ENCODE peak calls at places on chromosome 4, in six cellular contexts. I is breast epithelium, L is Peyer's patch, M is A549, J is uterus, F is suprapubic skin. Y is an unnamed sample.

GRCh38 chr4:27327421-27328181 is 467.0 kb downstream of the STIM2 start:
- DNase-seq in J (no peak), L (no peak), I (no peak), F (no peak), M (no peak), Y (no peak)

GRCh38 chr4:54400802-54401201 is 171.7 kb downstream of the PDGFRA start:
- DNase-seq in L (no peak), M (no peak), F (no peak), J (no peak), I (no peak), Y (no peak)

GRCh38 chr4:101171747-101172146 is 175.6 kb downstream of the PPP3CA start:
- DNase-seq in L (no peak), I (no peak), F (no peak), J (no peak), M (no peak), Y (no peak)

GRCh38 chr4:112058433-112058832 is 86.8 kb upstream of the FAM241A start:
- DNase-seq in F (no peak), J (no peak), L (no peak), M (no peak), I (no peak), Y (no peak)

GRCh38 chr4:80182237-80182866 is 15.0 kb upstream of the PRDM8 start:
- DNase-seq in I (no peak), L (no peak), M (no peak), F (no peak), J (no peak), Y (no peak)

GRCh38 chr4:37540486-37540885 is 145.7 kb downstream of the RELL1 start:
- DNase-seq in M (no peak), L (no peak), I (no peak), J (no peak), F (no peak), Y (no peak)

GRCh38 chr4:184100297-184100885 is 117.3 kb downstream of the ENPP6 start:
- DNase-seq in L (peak), J (no peak), M (peak), I (no peak), F (no peak), Y (peak)

GRCh38 chr4:174120446-174121142 is 162.9 kb downstream of the FBXO8 start:
- DNase-seq in F (no peak), L (peak), J (peak), M (peak), I (no peak), Y (peak)

GRCh38 chr4:140790765-140791164 is 34.6 kb upstream of the TBC1D9 start:
- DNase-seq in L (peak), F (no peak), J (no peak), M (no peak), I (no peak), Y (peak)

GRCh38 chr4:60500860-60501259 is 699.3 kb upstream of the ADGRL3 start:
- DNase-seq in I (no peak), F (no peak), M (no peak), L (no peak), J (no peak), Y (no peak)

GRCh38 chr4:88216395-88216794 is 58.0 kb upstream of the ABCG2 start:
- DNase-seq in F (no peak), M (no peak), J (no peak), L (no peak), I (no peak), Y (no peak)

GRCh38 chr4:109816894-109817293 is 1.3 kb downstream of the GAR1 start:
- DNase-seq in M (no peak), J (no peak), I (no peak), L (no peak), F (no peak), Y (no peak)

GRCh38 chr4:72505314-72505744 is 63.7 kb downstream of the ADAMTS3 start:
- DNase-seq in L (no peak), M (no peak), I (no peak), J (no peak), F (no peak), Y (peak)

GRCh38 chr4:55407119-55407518 is 11.4 kb downstream of the TMEM165 start:
- DNase-seq in M (no peak), I (no peak), L (no peak), J (no peak), F (no peak), Y (no peak)

GRCh38 chr4:169952236-169953088 is 73.7 kb downstream of the MFAP3L start:
- DNase-seq in I (no peak), F (no peak), L (no peak), J (no peak), M (no peak), Y (no peak)

GRCh38 chr4:22129454-22130075 is 181.0 kb upstream of the KCNIP4 start:
- DNase-seq in J (no peak), I (no peak), F (no peak), M (no peak), L (peak), Y (peak)

GRCh38 chr4:119302073-119302832 is 19.7 kb downstream of the FABP2 start:
- DNase-seq in F (no peak), M (no peak), L (no peak), J (no peak), I (no peak), Y (no peak)

GRCh38 chr4:169582706-169583105 is 29.7 kb downstream of the NEK1 start:
- DNase-seq in L (no peak), M (no peak), J (no peak), F (no peak), I (no peak), Y (no peak)

GRCh38 chr4:154743683-154744340 is at the start of gene LRAT:
- DNase-seq in M (peak), I (peak), L (peak), J (no peak), F (peak), Y (peak)

GRCh38 chr4:41176357-41176756 is 38.0 kb downstream of the APBB2 start:
- DNase-seq in I (no peak), M (no peak), L (no peak), F (no peak), J (no peak), Y (no peak)

GRCh38 chr4:31362756-31363155 is 642.6 kb downstream of the PCDH7 start:
- DNase-seq in J (no peak), I (no peak), F (no peak), L (no peak), M (no peak), Y (no peak)

GRCh38 chr4:153020460-153020859 is 84.3 kb downstream of the FHDC1 start:
- DNase-seq in L (no peak), M (no peak), J (no peak), F (no peak), I (no peak), Y (no peak)

GRCh38 chr4:24807611-24808010 is 12.2 kb downstream of the SOD3 start:
- DNase-seq in M (no peak), I (no peak), L (no peak), F (peak), J (no peak), Y (no peak)

GRCh38 chr4:172808196-172808595 is 360.4 kb upstream of the GALNT7 start:
- DNase-seq in M (no peak), L (no peak), I (no peak), J (no peak), F (no peak), Y (no peak)

GRCh38 chr4:78764498-78764961 is 11.6 kb upstream of the BMP2K start:
- DNase-seq in M (no peak), F (no peak), J (no peak), I (no peak), L (no peak), Y (no peak)

GRCh38 chr4:22744478-22745062 is 51.8 kb downstream of the GBA3 start:
- DNase-seq in F (no peak), L (no peak), J (no peak), M (no peak), I (no peak), Y (no peak)

GRCh38 chr4:112451831-112452230 is 64.1 kb downstream of the NEUROG2 start:
- DNase-seq in M (no peak), L (no peak), I (no peak), J (no peak), F (no peak), Y (no peak)

DNA sequence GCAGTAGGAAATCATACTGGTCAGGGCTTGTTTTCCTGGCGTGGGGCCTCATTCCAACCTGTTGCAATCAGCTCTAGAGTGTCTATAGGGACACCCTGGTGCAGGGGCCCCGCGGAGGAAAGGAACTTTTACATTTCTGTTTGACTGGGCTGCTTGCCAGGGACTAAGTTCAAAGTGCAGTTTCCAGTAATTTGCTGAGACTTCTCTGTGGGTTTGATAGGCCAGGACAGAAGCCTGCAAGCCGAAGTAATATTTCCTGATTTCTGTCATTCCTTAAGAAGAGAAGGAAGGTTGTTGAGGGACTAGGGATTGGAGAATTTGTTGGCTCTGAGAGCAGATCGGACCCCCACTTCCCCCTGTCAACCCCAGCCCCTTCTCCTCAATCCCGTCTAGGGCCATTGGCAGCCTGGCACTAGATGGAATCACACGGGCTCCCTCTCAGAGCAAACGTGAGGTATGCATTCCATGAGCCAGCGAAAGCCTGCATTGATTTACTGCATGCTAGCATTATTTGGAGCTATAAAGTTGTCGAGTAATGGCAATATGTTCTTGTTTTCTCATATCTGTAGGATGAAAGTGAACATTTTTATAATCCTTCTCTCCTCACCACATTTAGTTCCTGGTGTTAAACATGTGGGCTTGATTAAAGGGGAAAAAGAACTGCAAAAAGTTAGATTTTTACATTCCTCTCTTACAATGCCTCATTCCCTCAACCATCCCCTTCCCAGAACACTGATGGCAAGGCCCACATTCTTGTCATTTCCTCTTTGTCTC is 159.1 kb downstream of the SPRY1 start:
- DNase-seq in I (peak), F (peak), L (peak), M (peak), J (peak), Y (peak)
- TF ChIP-seq POLR2A in I (no peak), F (no peak), L (no peak), M (no peak), J (no peak), Y (no peak)

GRCh38 chr4:142211444-142211843 is 575.1 kb downstream of the IL15 start:
- DNase-seq in L (no peak), J (no peak), I (no peak), M (peak), F (no peak), Y (no peak)
- TF ChIP-seq CTCF in L (no peak), J (no peak), I (no peak), M (no peak), F (no peak), Y (no peak)

GRCh38 chr4:165628572-165628971 is 244.5 kb upstream of the TLL1 start:
- DNase-seq in F (no peak), I (no peak), J (no peak), L (no peak), M (no peak), Y (no peak)

GRCh38 chr4:165626316-165626715 is 246.7 kb upstream of the TLL1 start:
- DNase-seq in J (no peak), I (no peak), L (no peak), M (no peak), F (no peak), Y (no peak)

GRCh38 chr4:165627128-165627527 is 245.9 kb upstream of the TLL1 start:
- DNase-seq in I (no peak), M (no peak), L (no peak), F (no peak), J (no peak), Y (no peak)

GRCh38 chr4:165625281-165625680 is 246.5 kb downstream of the CPE start:
- DNase-seq in L (no peak), F (no peak), J (no peak), I (no peak), M (no peak), Y (no peak)

GRCh38 chr4:165627548-165627947 is 245.5 kb upstream of the TLL1 start:
- DNase-seq in L (no peak), I (no peak), M (no peak), F (no peak), J (no peak), Y (no peak)
- H3K4me3 ChIP-seq in L (no peak), I (no peak), M (no peak), F (no peak), J (no peak), Y (no peak)

GRCh38 chr4:122285285-122285684 is 93.5 kb upstream of the ADAD1 start:
- DNase-seq in L (no peak), I (no peak), F (no peak), M (no peak), J (no peak), Y (no peak)

GRCh38 chr4:122278976-122279375 is 99.8 kb upstream of the ADAD1 start:
- DNase-seq in F (no peak), M (no peak), I (no peak), L (no peak), J (no peak), Y (no peak)

DNA sequence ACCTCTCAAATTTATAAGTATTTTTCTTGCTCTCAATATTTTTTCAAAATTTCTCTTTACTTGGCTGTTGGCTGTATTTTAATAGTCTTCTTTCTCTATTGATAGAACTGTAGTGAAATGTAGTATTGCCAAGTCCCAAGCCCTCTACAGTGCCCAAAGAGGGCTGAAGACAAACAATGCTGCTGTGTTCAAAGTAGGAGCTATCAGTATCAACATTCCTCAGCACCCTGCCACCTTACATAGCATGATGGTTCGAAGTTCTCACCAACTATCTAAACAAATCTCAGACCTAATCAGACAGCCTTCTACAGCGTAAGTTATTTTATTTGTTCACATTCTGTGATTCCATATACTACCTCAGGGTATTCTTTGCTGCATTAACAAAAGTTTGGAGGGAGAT is 99.1 kb upstream of the ADAD1 start:
- DNase-seq in J (no peak), L (no peak), M (no peak), I (no peak), F (no peak), Y (no peak)
- TF ChIP-seq POLR2A in J (no peak), L (no peak), M (no peak), I (no peak), F (no peak), Y (no peak)

GRCh38 chr4:102500371-102501175 is 586 bp upstream of the NFKB1 start:
- DNase-seq in J (peak), I (peak), L (peak), M (no peak), F (peak), Y (peak)
- TF ChIP-seq CTCF in J (no peak), I (no peak), L (no peak), M (no peak), F (no peak), Y (no peak)